ENCODE peak calls at places on chromosomes 3 and 15, in six cellular contexts. One of them, this sample, is unnamed.

GRCh38 chr15:84883433-84883832 is 1.0 kb upstream of the SLC28A1 start:
- DNase-seq in MG63: no peak
- DNase-seq in COR-L47: no peak
- DNase-seq in skeletal muscle cell: no peak
- DNase-seq in stimulated activated CD4-positive, alpha-beta T cell treated with anti-CD3 and anti-CD28 coated beads, Interleukin-1b, Interleukin-23, amount 100 ng/mL, for 1 hour: no peak
- DNase-seq in posterior vena cava: no peak
- DNase-seq in this sample: no peak

GRCh38 chr3:43707266-43707665 is 16.5 kb downstream of the ABHD5 start:
- DNase-seq in MG63: no peak
- DNase-seq in COR-L47: no peak
- DNase-seq in posterior vena cava: no peak
- DNase-seq in stimulated activated CD4-positive, alpha-beta T cell treated with anti-CD3 and anti-CD28 coated beads, Interleukin-1b, Interleukin-23, amount 100 ng/mL, for 1 hour: no peak
- DNase-seq in skeletal muscle cell: no peak
- DNase-seq in this sample: no peak

GRCh38 chr3:122754867-122755835 is 38.5 kb downstream of the HSPBAP1 start:
- DNase-seq in COR-L47: no peak
- DNase-seq in stimulated activated CD4-positive, alpha-beta T cell treated with anti-CD3 and anti-CD28 coated beads, Interleukin-1b, Interleukin-23, amount 100 ng/mL, for 1 hour: no peak
- DNase-seq in posterior vena cava: no peak
- DNase-seq in MG63: no peak
- DNase-seq in skeletal muscle cell: peak
- DNase-seq in this sample: no peak

GRCh38 chr3:72018339-72018984 is 233.5 kb upstream of the PROK2 start:
- DNase-seq in MG63: peak
- DNase-seq in COR-L47: no peak
- DNase-seq in stimulated activated CD4-positive, alpha-beta T cell treated with anti-CD3 and anti-CD28 coated beads, Interleukin-1b, Interleukin-23, amount 100 ng/mL, for 1 hour: no peak
- DNase-seq in skeletal muscle cell: no peak
- DNase-seq in posterior vena cava: no peak
- DNase-seq in this sample: no peak

GRCh38 chr3:55074861-55075260 is 147.0 kb upstream of the LRTM1 start:
- DNase-seq in posterior vena cava: no peak
- DNase-seq in stimulated activated CD4-positive, alpha-beta T cell treated with anti-CD3 and anti-CD28 coated beads, Interleukin-1b, Interleukin-23, amount 100 ng/mL, for 1 hour: no peak
- DNase-seq in COR-L47: no peak
- DNase-seq in skeletal muscle cell: no peak
- DNase-seq in MG63: no peak
- DNase-seq in this sample: no peak

GRCh38 chr3:127042634-127043033 is 59.7 kb downstream of the PLXNA1 start:
- DNase-seq in MG63: no peak
- DNase-seq in stimulated activated CD4-positive, alpha-beta T cell treated with anti-CD3 and anti-CD28 coated beads, Interleukin-1b, Interleukin-23, amount 100 ng/mL, for 1 hour: no peak
- DNase-seq in skeletal muscle cell: no peak
- DNase-seq in posterior vena cava: peak
- DNase-seq in COR-L47: no peak
- DNase-seq in this sample: no peak

GRCh38 chr15:63292771-63293170 is 15.4 kb downstream of the APH1B start:
- DNase-seq in skeletal muscle cell: no peak
- DNase-seq in MG63: no peak
- DNase-seq in COR-L47: no peak
- DNase-seq in stimulated activated CD4-positive, alpha-beta T cell treated with anti-CD3 and anti-CD28 coated beads, Interleukin-1b, Interleukin-23, amount 100 ng/mL, for 1 hour: no peak
- DNase-seq in posterior vena cava: no peak
- DNase-seq in this sample: no peak

GRCh38 chr3:58237940-58238681 is 519 bp downstream of the ABHD6 start:
- DNase-seq in COR-L47: no peak
- DNase-seq in MG63: peak
- DNase-seq in skeletal muscle cell: no peak
- DNase-seq in posterior vena cava: peak
- DNase-seq in stimulated activated CD4-positive, alpha-beta T cell treated with anti-CD3 and anti-CD28 coated beads, Interleukin-1b, Interleukin-23, amount 100 ng/mL, for 1 hour: peak
- DNase-seq in this sample: peak

GRCh38 chr3:13772321-13772745 is 107.5 kb downstream of the WNT7A start:
- DNase-seq in skeletal muscle cell: no peak
- DNase-seq in MG63: no peak
- DNase-seq in COR-L47: no peak
- DNase-seq in posterior vena cava: peak
- DNase-seq in stimulated activated CD4-positive, alpha-beta T cell treated with anti-CD3 and anti-CD28 coated beads, Interleukin-1b, Interleukin-23, amount 100 ng/mL, for 1 hour: no peak
- DNase-seq in this sample: no peak

GRCh38 chr15:75554717-75555116 is 24.4 kb downstream of the PTPN9 start:
- DNase-seq in stimulated activated CD4-positive, alpha-beta T cell treated with anti-CD3 and anti-CD28 coated beads, Interleukin-1b, Interleukin-23, amount 100 ng/mL, for 1 hour: no peak
- DNase-seq in MG63: peak
- DNase-seq in skeletal muscle cell: peak
- DNase-seq in posterior vena cava: no peak
- DNase-seq in COR-L47: no peak
- DNase-seq in this sample: no peak

GRCh38 chr3:131705558-131706051 is 202.8 kb upstream of the MRPL3 start:
- DNase-seq in skeletal muscle cell: no peak
- DNase-seq in MG63: no peak
- DNase-seq in COR-L47: no peak
- DNase-seq in posterior vena cava: no peak
- DNase-seq in stimulated activated CD4-positive, alpha-beta T cell treated with anti-CD3 and anti-CD28 coated beads, Interleukin-1b, Interleukin-23, amount 100 ng/mL, for 1 hour: no peak
- DNase-seq in this sample: no peak

GRCh38 chr3:38588995-38589937 is 60.2 kb downstream of the SCN5A start:
- DNase-seq in COR-L47: no peak
- DNase-seq in skeletal muscle cell: no peak
- DNase-seq in stimulated activated CD4-positive, alpha-beta T cell treated with anti-CD3 and anti-CD28 coated beads, Interleukin-1b, Interleukin-23, amount 100 ng/mL, for 1 hour: no peak
- DNase-seq in posterior vena cava: peak
- DNase-seq in MG63: no peak
- DNase-seq in this sample: no peak

GRCh38 chr15:51798281-51798680 is 31.2 kb upstream of the TMOD3 start:
- DNase-seq in stimulated activated CD4-positive, alpha-beta T cell treated with anti-CD3 and anti-CD28 coated beads, Interleukin-1b, Interleukin-23, amount 100 ng/mL, for 1 hour: no peak
- DNase-seq in COR-L47: no peak
- DNase-seq in skeletal muscle cell: no peak
- DNase-seq in MG63: no peak
- DNase-seq in posterior vena cava: no peak
- DNase-seq in this sample: no peak

GRCh38 chr15:52105856-52106255 is 6.7 kb downstream of the BCL2L10 start:
- DNase-seq in skeletal muscle cell: no peak
- DNase-seq in COR-L47: no peak
- DNase-seq in stimulated activated CD4-positive, alpha-beta T cell treated with anti-CD3 and anti-CD28 coated beads, Interleukin-1b, Interleukin-23, amount 100 ng/mL, for 1 hour: no peak
- DNase-seq in MG63: no peak
- DNase-seq in posterior vena cava: no peak
- DNase-seq in this sample: no peak

GRCh38 chr15:57455969-57456368 is 79.7 kb downstream of the CGNL1 start:
- DNase-seq in skeletal muscle cell: no peak
- DNase-seq in MG63: no peak
- DNase-seq in stimulated activated CD4-positive, alpha-beta T cell treated with anti-CD3 and anti-CD28 coated beads, Interleukin-1b, Interleukin-23, amount 100 ng/mL, for 1 hour: no peak
- DNase-seq in posterior vena cava: no peak
- DNase-seq in COR-L47: no peak
- DNase-seq in this sample: no peak